ENCODE peak calls at places on chromosomes 4 and X, in ten cellular contexts. E is activated CD4-positive, alpha-beta T cell treated with anti-CD3 and anti-CD28 coated beads, Interleukin-2, amount 50 U/mL, for 48 hours; Q is right cardiac atrium; J is BJ; N is neural progenitor cell; G is hepatocyte; I is nucleus accumbens; D is CD14-positive monocyte; X is Peyer's patch; P is frontal cortex. O is an unnamed sample.
A peak's percentile ranks its signal among the peaks of the same experiment; 100 is the strongest.

GRCh38 chr4:7970031-7970946 is 30.6 kb upstream of the AFAP1 start:
- DNase-seq in E (peak; percentile 73), Q (peak; percentile 70), J (no peak), N (no peak), G (peak; percentile 79), I (no peak), D (no peak), X (peak; percentile 71), P (no peak), O (no peak)

GRCh38 chr4:182143822-182144620 is 99.2 kb upstream of the TENM3 start:
- DNase-seq in E (peak; percentile 4), Q (peak; percentile 49), J (no peak), N (peak; percentile 88), G (peak; percentile 61), I (peak; percentile 6), D (no peak), X (peak; percentile 58), P (peak; percentile 46), O (no peak)

GRCh38 chr4:13547563-13548041 is 3.3 kb upstream of the NKX3-2 start:
- DNase-seq in E (no peak), Q (no peak), J (no peak), N (peak; percentile 70), G (peak; percentile 41), I (no peak), D (no peak), X (no peak), P (peak; percentile 18), O (no peak)

GRCh38 chrX:40759374-40759773 is 24.0 kb upstream of the MED14 start:
- DNase-seq in E (no peak), Q (no peak), J (no peak), N (no peak), G (no peak), I (no peak), D (no peak), X (no peak), P (no peak), O (no peak)

GRCh38 chr4:186472948-186473347 is 82.4 kb downstream of the MTNR1A start:
- DNase-seq in E (no peak), Q (no peak), J (peak; percentile 11), N (peak; percentile 39), G (peak; percentile 26), I (no peak), D (no peak), X (no peak), P (peak; percentile 40), O (no peak)

GRCh38 chr4:1495416-1496115 is 89.3 kb upstream of the NKX1-1 start:
- DNase-seq in E (no peak), Q (peak; percentile 46), J (no peak), N (no peak), G (no peak), I (no peak), D (peak; percentile 41), X (no peak), P (no peak), O (no peak)

GRCh38 chr4:82382756-82383155 is 9.0 kb upstream of the HNRNPD start:
- DNase-seq in E (no peak), Q (no peak), J (no peak), N (no peak), G (no peak), I (no peak), D (no peak), X (no peak), P (no peak), O (no peak)

GRCh38 chrX:21989415-21989814 is 42.7 kb upstream of the PHEX start:
- DNase-seq in E (peak; percentile 29), Q (no peak), J (no peak), N (no peak), G (no peak), I (no peak), D (no peak), X (no peak), P (no peak), O (no peak)

GRCh38 chr4:70637239-70637920 is 8.8 kb downstream of the ENAM start:
- DNase-seq in E (no peak), Q (no peak), J (no peak), N (no peak), G (peak; percentile 30), I (no peak), D (no peak), X (no peak), P (no peak), O (no peak)

GRCh38 chr4:40462326-40462725 is 127.2 kb downstream of the CHRNA9 start:
- DNase-seq in E (no peak), Q (no peak), J (no peak), N (no peak), G (no peak), I (no peak), D (no peak), X (no peak), P (no peak), O (no peak)

GRCh38 chr4:62250100-62250499 is 1050.0 kb downstream of the ADGRL3 start:
- DNase-seq in E (no peak), Q (no peak), J (no peak), N (no peak), G (no peak), I (no peak), D (no peak), X (no peak), P (no peak), O (no peak)

GRCh38 chr4:89707467-89707866 is 129.5 kb downstream of the SNCA start:
- DNase-seq in E (no peak), Q (no peak), J (no peak), N (no peak), G (no peak), I (no peak), D (no peak), X (no peak), P (no peak), O (no peak)

GRCh38 chr4:145679520-145679919 is 426 bp upstream of the C4orf51 start:
- DNase-seq in E (no peak), Q (peak; percentile 53), J (peak; percentile 62), N (no peak), G (peak; percentile 71), I (no peak), D (no peak), X (no peak), P (no peak), O (no peak)

GRCh38 chr4:14924945-14925344 is 77.3 kb upstream of the CPEB2 start:
- DNase-seq in E (no peak), Q (no peak), J (no peak), N (no peak), G (no peak), I (no peak), D (no peak), X (no peak), P (no peak), O (no peak)

GRCh38 chr4:109026588-109026987 is 263.7 kb upstream of the ETNPPL start:
- DNase-seq in E (no peak), Q (no peak), J (no peak), N (no peak), G (no peak), I (no peak), D (no peak), X (no peak), P (no peak), O (no peak)

GRCh38 chrX:139766545-139766983 is 58.6 kb upstream of the MCF2 start:
- DNase-seq in E (no peak), Q (no peak), J (no peak), N (no peak), G (no peak), I (no peak), D (no peak), X (no peak), P (no peak), O (no peak)

GRCh38 chrX:78199851-78200250 is 60.4 kb upstream of the TAF9B start:
- DNase-seq in E (no peak), Q (no peak), J (no peak), N (peak; percentile 9), G (peak; percentile 16), I (no peak), D (no peak), X (no peak), P (no peak), O (no peak)

GRCh38 chr4:132015321-132015720 is 1133.8 kb upstream of the PCDH10 start:
- DNase-seq in E (no peak), Q (no peak), J (no peak), N (no peak), G (no peak), I (no peak), D (no peak), X (no peak), P (no peak), O (no peak)

GRCh38 chr4:106316773-106317409 is 541 bp downstream of the AIMP1 start:
- DNase-seq in E (no peak), Q (no peak), J (no peak), N (peak; percentile 2), G (peak; percentile 15), I (no peak), D (no peak), X (no peak), P (no peak), O (no peak)

GRCh38 chrX:49040376-49040955 is 2.7 kb downstream of the TFE3 start:
- DNase-seq in E (no peak), Q (no peak), J (no peak), N (no peak), G (no peak), I (no peak), D (no peak), X (no peak), P (no peak), O (no peak)

GRCh38 chr4:142883433-142883832 is 37.3 kb upstream of the INPP4B start:
- DNase-seq in E (no peak), Q (no peak), J (no peak), N (peak; percentile 49), G (peak; percentile 26), I (no peak), D (no peak), X (no peak), P (no peak), O (no peak)

GRCh38 chr4:108035691-108036090 is 46.0 kb downstream of the HADH start:
- DNase-seq in E (no peak), Q (no peak), J (no peak), N (no peak), G (no peak), I (no peak), D (no peak), X (no peak), P (no peak), O (no peak)

GRCh38 chrX:40258909-40259308 is 161.2 kb upstream of the BCOR start:
- DNase-seq in E (no peak), Q (no peak), J (no peak), N (no peak), G (no peak), I (no peak), D (no peak), X (no peak), P (no peak), O (no peak)

O was measured in heart left ventricle.